ENCODE peak calls at places on chromosomes 4 and X, in four cellular contexts. Q, W, P and J are unnamed samples.

GRCh38 chr4:77045490-77045889 is 30.3 kb downstream of the CCNI start:
- DNase-seq in Q (peak), W (no peak), P (peak), J (no peak)

GRCh38 chrX:40003982-40004535 is 93.7 kb downstream of the BCOR start:
- DNase-seq in Q (no peak), W (peak), P (no peak), J (no peak)

GRCh38 chr4:123398151-123398802 is 1.7 kb downstream of the SPRY1 start:
- DNase-seq in Q (peak), W (peak), P (peak), J (peak)

GRCh38 chr4:153651041-153651960 is 32.8 kb upstream of the TLR2 start:
- DNase-seq in Q (peak), W (no peak), P (no peak), J (no peak)

GRCh38 chr4:186030795-186031194 is 38.2 kb upstream of the TLR3 start:
- DNase-seq in Q (no peak), W (no peak), P (no peak), J (no peak)

GRCh38 chr4:185566972-185567749 is 31.9 kb upstream of the PDLIM3 start:
- DNase-seq in Q (peak), W (no peak), P (peak), J (no peak)

GRCh38 chr4:1901127-1901526 is 29.9 kb downstream of the NSD2 start:
- DNase-seq in Q (no peak), W (no peak), P (no peak), J (no peak)

GRCh38 chr4:1329408-1330371 is 17.3 kb upstream of the UVSSA start:
- DNase-seq in Q (no peak), W (no peak), P (no peak), J (no peak)

GRCh38 chr4:40221744-40222143 is 24.9 kb downstream of the RHOH start:
- DNase-seq in Q (no peak), W (no peak), P (no peak), J (no peak)

GRCh38 chr4:1405636-1406415 is 416 bp downstream of the NKX1-1 start:
- DNase-seq in Q (no peak), W (peak), P (no peak), J (no peak)

GRCh38 chrX:35726176-35726575 is 72.0 kb upstream of the MAGEB16 start:
- DNase-seq in Q (no peak), W (no peak), P (peak), J (no peak)

GRCh38 chrX:101417981-101418841 is 10.2 kb downstream of the HNRNPH2 start:
- DNase-seq in Q (peak), W (peak), P (peak), J (peak)

GRCh38 chr4:121070274-121070673 is 2.1 kb downstream of the NDNF start:
- DNase-seq in Q (peak), W (peak), P (no peak), J (peak)

GRCh38 chr4:165905405-165906027 is 32.5 kb downstream of the TLL1 start:
- DNase-seq in Q (peak), W (no peak), P (no peak), J (no peak)

GRCh38 chr4:105978684-105979296 is 83.5 kb downstream of the NPNT start:
- DNase-seq in Q (no peak), W (no peak), P (peak), J (no peak)

GRCh38 chrX:10030570-10030969 is 63.4 kb downstream of the CLDN34 start:
- DNase-seq in Q (no peak), W (no peak), P (no peak), J (no peak)

GRCh38 chr4:120071192-120071795 is 4.6 kb upstream of the MAD2L1 start:
- DNase-seq in Q (peak), W (no peak), P (peak), J (peak)

GRCh38 chr4:108370291-108370690 is 201.6 kb upstream of the LEF1 start:
- DNase-seq in Q (no peak), W (no peak), P (no peak), J (no peak)

GRCh38 chr4:166172619-166173018 is 299.6 kb downstream of the TLL1 start:
- DNase-seq in Q (no peak), W (no peak), P (no peak), J (no peak)

GRCh38 chrX:56765816-56766553 is 36.9 kb downstream of the NBDY start:
- DNase-seq in Q (no peak), W (no peak), P (peak), J (no peak)

GRCh38 chr4:57109847-57110634 is at the start of gene IGFBP7:
- DNase-seq in Q (no peak), W (no peak), P (peak), J (no peak)

GRCh38 chr4:105145913-105146285 is 777 bp upstream of the TET2 start:
- DNase-seq in Q (no peak), W (peak), P (no peak), J (peak)

GRCh38 chrX:54447461-54447860 is 7.3 kb downstream of the TSR2 start:
- DNase-seq in Q (peak), W (peak), P (peak), J (no peak)

GRCh38 chr4:5124876-5125275 is 73.6 kb downstream of the STK32B start:
- DNase-seq in Q (peak), W (no peak), P (no peak), J (no peak)

GRCh38 chr4:145541266-145541770 is 59.7 kb downstream of the SMAD1 start:
- DNase-seq in Q (no peak), W (no peak), P (peak), J (no peak)

GRCh38 chrX:11447418-11447817 is 154.2 kb downstream of the AMELX start:
- DNase-seq in Q (no peak), W (no peak), P (no peak), J (no peak)

GRCh38 chrX:21943460-21944135 is 3.1 kb downstream of the SMS start:
- DNase-seq in Q (no peak), W (peak), P (peak), J (no peak)

GRCh38 chr4:37715889-37716402 is 29.8 kb upstream of the RELL1 start:
- DNase-seq in Q (peak), W (no peak), P (peak), J (no peak)

GRCh38 chr4:141283563-141283962 is 62.9 kb downstream of the ZNF330 start:
- DNase-seq in Q (no peak), W (no peak), P (no peak), J (no peak)

GRCh38 chr4:75555294-75556164 is at the start of gene ODAPH:
- DNase-seq in Q (peak), W (no peak), P (peak), J (no peak)

GRCh38 chrX:132488092-132488749 is 617 bp downstream of the MBNL3 start:
- DNase-seq in Q (peak), W (no peak), P (peak), J (no peak)

GRCh38 chr4:41050840-41051775 is 163.2 kb downstream of the APBB2 start:
- DNase-seq in Q (no peak), W (no peak), P (no peak), J (no peak)

GRCh38 chr4:10099521-10100325 is 16.9 kb downstream of the WDR1 start:
- DNase-seq in Q (no peak), W (no peak), P (no peak), J (no peak)

GRCh38 chr4:113384600-113384999 is 335.1 kb downstream of the ANK2 start:
- DNase-seq in Q (no peak), W (no peak), P (peak), J (no peak)

GRCh38 chrX:24149346-24150050 is at the start of gene ZFX:
- DNase-seq in Q (peak), W (peak), P (peak), J (peak)

GRCh38 chrX:100410901-100411801 is 1.1 kb upstream of the PCDH19 start:
- DNase-seq in Q (no peak), W (peak), P (no peak), J (no peak)

DNA sequence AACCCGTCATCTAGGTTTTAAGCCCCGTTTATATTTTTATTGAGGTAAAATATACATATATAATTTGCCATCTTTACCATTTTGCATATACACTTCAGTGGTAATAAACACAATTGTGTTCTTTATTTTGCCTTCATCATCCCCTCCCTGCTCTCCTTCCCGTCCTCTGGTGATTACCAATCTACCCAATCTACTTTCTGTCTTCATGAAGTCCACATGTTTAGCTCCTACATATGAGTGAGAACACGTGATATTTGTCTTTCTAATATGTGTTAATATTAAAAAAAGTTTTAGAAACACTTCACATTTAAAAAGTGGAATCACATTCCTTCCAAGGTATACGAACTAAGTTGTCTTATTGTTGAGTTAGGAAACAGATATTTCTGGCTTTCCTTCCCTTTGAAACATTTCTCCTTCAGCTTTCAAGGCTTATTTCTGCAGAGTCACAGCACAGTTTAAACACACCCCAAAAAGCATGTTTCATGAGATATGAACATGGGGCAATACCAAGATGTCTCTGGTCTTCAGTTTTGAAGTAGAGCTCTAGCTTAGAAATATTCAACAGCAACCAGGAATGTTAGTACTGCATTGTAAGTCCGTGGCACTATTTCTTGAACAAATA is 35.9 kb downstream of the GYPA start:
- DNase-seq in Q (no peak), W (no peak), P (no peak), J (no peak)
- H2BK120ac ChIP-seq in Q (no peak), W (no peak), P (no peak), J (no peak)

DNA sequence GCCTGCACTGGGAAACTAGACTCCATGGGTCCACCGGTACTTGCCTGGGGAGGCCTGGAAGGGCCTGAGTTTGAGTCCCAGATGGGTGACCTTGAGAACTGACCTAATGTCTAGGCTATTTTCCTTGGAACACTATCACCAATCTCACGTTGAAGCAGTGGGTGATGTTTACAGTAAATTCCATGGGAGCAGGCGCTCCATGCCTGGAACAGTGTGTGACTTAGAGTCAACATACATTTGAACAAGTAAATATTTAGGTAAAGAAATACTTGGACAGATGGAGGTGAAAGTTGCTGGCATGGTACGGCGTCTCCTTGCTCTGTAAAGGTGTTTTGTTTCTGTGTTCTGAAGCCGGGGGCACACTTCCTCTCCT is 47.5 kb downstream of the TBC1D14 start:
- DNase-seq in Q (no peak), W (no peak), P (peak), J (no peak)
- H2BK120ac ChIP-seq in Q (no peak), W (no peak), P (no peak), J (no peak)

GRCh38 chr4:26033389-26033788 is 119.4 kb downstream of the SMIM20 start:
- DNase-seq in Q (no peak), W (no peak), P (no peak), J (no peak)
- H2BK120ac ChIP-seq in Q (no peak), W (no peak), P (no peak), J (no peak)

GRCh38 chr4:87054900-87055299 is 120.1 kb downstream of the AFF1 start:
- DNase-seq in Q (no peak), W (no peak), P (no peak), J (no peak)
- H2BK120ac ChIP-seq in Q (no peak), W (no peak), P (no peak), J (no peak)